ENCODE peak calls at places on chromosomes 11 and 22, in seven cellular contexts. One of them, this sample, is unnamed.

GRCh38 chr11:16365456-16366355 is 9.4 kb upstream of the SOX6 start:
- DNase-seq in NCI-H2081: peak; percentile 55
- DNase-seq in osteocyte: no peak
- DNase-seq in astrocyte of the spinal cord: no peak
- DNase-seq in T follicular helper cell: no peak
- DNase-seq in fibroblast of lung: peak; percentile 42
- DNase-seq in activated CD8-positive, alpha-beta memory T cell treated with anti-CD3 and anti-CD28 coated beads for 1 hour: no peak
- DNase-seq in this sample: no peak

GRCh38 chr22:45524157-45524556 is 21.5 kb downstream of the FBLN1 start:
- DNase-seq in NCI-H2081: no peak
- DNase-seq in osteocyte: no peak
- DNase-seq in astrocyte of the spinal cord: no peak
- DNase-seq in T follicular helper cell: no peak
- DNase-seq in fibroblast of lung: no peak
- DNase-seq in activated CD8-positive, alpha-beta memory T cell treated with anti-CD3 and anti-CD28 coated beads for 1 hour: no peak
- DNase-seq in this sample: no peak

GRCh38 chr22:38191746-38192474 is 9.9 kb upstream of the MAFF start:
- DNase-seq in NCI-H2081: no peak
- DNase-seq in osteocyte: no peak
- DNase-seq in astrocyte of the spinal cord: no peak
- DNase-seq in T follicular helper cell: no peak
- DNase-seq in fibroblast of lung: no peak
- DNase-seq in activated CD8-positive, alpha-beta memory T cell treated with anti-CD3 and anti-CD28 coated beads for 1 hour: no peak
- DNase-seq in this sample: no peak

GRCh38 chr11:83070878-83071640 is 638 bp downstream of the RAB30 start:
- DNase-seq in NCI-H2081: peak; percentile 64
- DNase-seq in osteocyte: no peak
- DNase-seq in astrocyte of the spinal cord: peak; percentile 44
- DNase-seq in T follicular helper cell: no peak
- DNase-seq in fibroblast of lung: peak; percentile 47
- DNase-seq in activated CD8-positive, alpha-beta memory T cell treated with anti-CD3 and anti-CD28 coated beads for 1 hour: no peak
- DNase-seq in this sample: peak; percentile 67

GRCh38 chr11:130464289-130464812 is 15.9 kb downstream of the ADAMTS15 start:
- DNase-seq in NCI-H2081: no peak
- DNase-seq in osteocyte: no peak
- DNase-seq in astrocyte of the spinal cord: no peak
- DNase-seq in T follicular helper cell: no peak
- DNase-seq in fibroblast of lung: no peak
- DNase-seq in activated CD8-positive, alpha-beta memory T cell treated with anti-CD3 and anti-CD28 coated beads for 1 hour: no peak
- DNase-seq in this sample: no peak

GRCh38 chr11:124536520-124536919 is 6.9 kb downstream of the OR8B12 start:
- DNase-seq in NCI-H2081: no peak
- DNase-seq in osteocyte: no peak
- DNase-seq in astrocyte of the spinal cord: peak; percentile 73
- DNase-seq in T follicular helper cell: no peak
- DNase-seq in fibroblast of lung: peak; percentile 32
- DNase-seq in activated CD8-positive, alpha-beta memory T cell treated with anti-CD3 and anti-CD28 coated beads for 1 hour: no peak
- DNase-seq in this sample: no peak

GRCh38 chr11:76667271-76667818 is 3.2 kb downstream of the LRRC32 start:
- DNase-seq in NCI-H2081: no peak
- DNase-seq in osteocyte: no peak
- DNase-seq in astrocyte of the spinal cord: no peak
- DNase-seq in T follicular helper cell: no peak
- DNase-seq in fibroblast of lung: no peak
- DNase-seq in activated CD8-positive, alpha-beta memory T cell treated with anti-CD3 and anti-CD28 coated beads for 1 hour: no peak
- DNase-seq in this sample: no peak

GRCh38 chr11:111814106-111814505 is 47.9 kb upstream of the PPP2R1B start:
- DNase-seq in NCI-H2081: no peak
- DNase-seq in osteocyte: no peak
- DNase-seq in astrocyte of the spinal cord: no peak
- DNase-seq in T follicular helper cell: no peak
- DNase-seq in fibroblast of lung: no peak
- DNase-seq in activated CD8-positive, alpha-beta memory T cell treated with anti-CD3 and anti-CD28 coated beads for 1 hour: no peak
- DNase-seq in this sample: peak; percentile 31

GRCh38 chr22:37406836-37407235 is 20.4 kb downstream of the ELFN2 start:
- DNase-seq in NCI-H2081: no peak
- DNase-seq in osteocyte: no peak
- DNase-seq in astrocyte of the spinal cord: no peak
- DNase-seq in T follicular helper cell: no peak
- DNase-seq in fibroblast of lung: no peak
- DNase-seq in activated CD8-positive, alpha-beta memory T cell treated with anti-CD3 and anti-CD28 coated beads for 1 hour: no peak
- DNase-seq in this sample: no peak

GRCh38 chr11:67564230-67564629 is 19.4 kb upstream of the GSTP1 start:
- DNase-seq in NCI-H2081: no peak
- DNase-seq in osteocyte: no peak
- DNase-seq in astrocyte of the spinal cord: peak; percentile 24
- DNase-seq in T follicular helper cell: no peak
- DNase-seq in fibroblast of lung: no peak
- DNase-seq in activated CD8-positive, alpha-beta memory T cell treated with anti-CD3 and anti-CD28 coated beads for 1 hour: no peak
- DNase-seq in this sample: no peak

GRCh38 chr11:10809373-10810199 is 860 bp upstream of the EIF4G2 start:
- DNase-seq in NCI-H2081: peak; percentile 38
- DNase-seq in osteocyte: peak; percentile 90
- DNase-seq in astrocyte of the spinal cord: peak; percentile 83
- DNase-seq in T follicular helper cell: peak; percentile 25
- DNase-seq in fibroblast of lung: peak; percentile 67
- DNase-seq in activated CD8-positive, alpha-beta memory T cell treated with anti-CD3 and anti-CD28 coated beads for 1 hour: peak; percentile 27
- DNase-seq in this sample: no peak

GRCh38 chr11:2346586-2347335 is 30.3 kb upstream of the CD81 start:
- DNase-seq in NCI-H2081: no peak
- DNase-seq in osteocyte: no peak
- DNase-seq in astrocyte of the spinal cord: no peak
- DNase-seq in T follicular helper cell: no peak
- DNase-seq in fibroblast of lung: no peak
- DNase-seq in activated CD8-positive, alpha-beta memory T cell treated with anti-CD3 and anti-CD28 coated beads for 1 hour: no peak
- DNase-seq in this sample: no peak